ENCODE peak calls at places on chromosomes 12 and 14, in six cellular contexts. T, M, B, W, F and Q are unnamed samples.

GRCh38 chr12:116539905-116540482 is 19.2 kb upstream of the MAP1LC3B2 start:
- DNase-seq in F (no peak), B (no peak), T (peak), W (no peak), M (peak), Q (no peak)

GRCh38 chr12:100646896-100647295 is 73.4 kb downstream of the GAS2L3 start:
- DNase-seq in B (no peak), M (no peak), F (no peak), W (no peak), T (no peak), Q (no peak)

GRCh38 chr12:114529956-114530355 is 124.0 kb upstream of the TBX5 start:
- DNase-seq in M (no peak), T (no peak), W (no peak), F (no peak), B (no peak), Q (no peak)

GRCh38 chr14:69996197-69996596 is 117.0 kb downstream of the SMOC1 start:
- DNase-seq in M (peak), F (no peak), W (no peak), B (no peak), T (no peak), Q (no peak)

GRCh38 chr14:39265032-39265431 is 31.3 kb downstream of the MIA2 start:
- DNase-seq in W (peak), M (peak), T (no peak), B (no peak), F (no peak), Q (no peak)

GRCh38 chr14:97196336-97196735 is 399.2 kb downstream of the VRK1 start:
- DNase-seq in T (no peak), M (no peak), W (no peak), F (no peak), B (no peak), Q (no peak)

GRCh38 chr14:54562334-54562733 is 4.6 kb upstream of the SAMD4A start:
- DNase-seq in F (no peak), B (no peak), W (no peak), T (no peak), M (peak), Q (no peak)

GRCh38 chr14:55957950-55958349 is 160.3 kb upstream of the PELI2 start:
- DNase-seq in T (no peak), B (no peak), F (no peak), M (no peak), W (no peak), Q (no peak)

GRCh38 chr12:49332441-49332861 is 4.5 kb downstream of the C1QL4 start:
- DNase-seq in T (peak), F (no peak), M (no peak), B (no peak), W (no peak), Q (no peak)

GRCh38 chr12:65778268-65779090 is 45.8 kb upstream of the HMGA2 start:
- DNase-seq in W (no peak), B (no peak), M (peak), F (no peak), T (no peak), Q (no peak)

GRCh38 chr14:26917086-26917485 is 319.3 kb upstream of the NOVA1 start:
- DNase-seq in F (no peak), B (no peak), T (no peak), M (peak), W (no peak), Q (no peak)

GRCh38 chr14:30996892-30997659 is 28.4 kb upstream of the AP4S1 start:
- DNase-seq in W (no peak), T (no peak), B (no peak), F (no peak), M (no peak), Q (no peak)

GRCh38 chr12:27324452-27324999 is 8.1 kb upstream of the BMAL2 start:
- DNase-seq in B (no peak), M (no peak), W (no peak), F (no peak), T (no peak), Q (no peak)

GRCh38 chr12:62834406-62834805 is 100.5 kb downstream of the PPM1H start:
- DNase-seq in B (peak), T (peak), M (no peak), F (no peak), W (no peak), Q (no peak)

GRCh38 chr14:96424104-96424989 is 32.4 kb downstream of the AK7 start:
- DNase-seq in W (peak), M (peak), B (no peak), T (no peak), F (peak), Q (peak)

GRCh38 chr14:26598081-26598671 is 343 bp upstream of the NOVA1 start:
- DNase-seq in B (peak), M (peak), W (no peak), T (peak), F (peak), Q (no peak)

GRCh38 chr12:2960432-2960956 is 1.3 kb downstream of the TEAD4 start:
- DNase-seq in F (no peak), B (no peak), M (peak), T (no peak), W (no peak), Q (no peak)

GRCh38 chr12:126767334-126767733 is 1499.6 kb upstream of the TMEM132C start:
- DNase-seq in W (no peak), F (peak), B (no peak), M (no peak), T (no peak), Q (no peak)

DNA sequence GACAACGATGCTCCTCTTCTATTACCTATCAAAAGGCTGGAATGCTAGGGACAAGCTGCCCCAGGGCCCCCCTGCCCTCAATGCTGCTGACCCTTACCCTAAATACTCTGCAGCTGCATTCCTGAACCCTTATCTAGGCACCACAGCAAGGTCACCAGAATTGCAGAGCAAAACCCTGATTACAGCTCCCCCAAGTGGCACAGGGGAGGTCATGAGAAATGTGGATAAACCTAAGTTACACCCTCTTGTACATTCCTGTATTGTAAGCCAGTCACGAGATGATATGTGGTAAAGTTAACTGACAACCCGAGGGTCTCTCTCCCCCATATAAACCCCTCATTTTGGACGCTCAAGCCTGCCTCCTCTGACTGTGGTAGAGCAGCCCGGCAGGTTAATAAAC is 411.8 kb upstream of the STXBP6 start:
- DNase-seq in W (no peak), B (no peak), M (no peak), T (no peak), F (no peak), Q (no peak)
- TF ChIP-seq CTCF in W (no peak), B (no peak), M (no peak), T (no peak), F (no peak), Q (no peak)

DNA sequence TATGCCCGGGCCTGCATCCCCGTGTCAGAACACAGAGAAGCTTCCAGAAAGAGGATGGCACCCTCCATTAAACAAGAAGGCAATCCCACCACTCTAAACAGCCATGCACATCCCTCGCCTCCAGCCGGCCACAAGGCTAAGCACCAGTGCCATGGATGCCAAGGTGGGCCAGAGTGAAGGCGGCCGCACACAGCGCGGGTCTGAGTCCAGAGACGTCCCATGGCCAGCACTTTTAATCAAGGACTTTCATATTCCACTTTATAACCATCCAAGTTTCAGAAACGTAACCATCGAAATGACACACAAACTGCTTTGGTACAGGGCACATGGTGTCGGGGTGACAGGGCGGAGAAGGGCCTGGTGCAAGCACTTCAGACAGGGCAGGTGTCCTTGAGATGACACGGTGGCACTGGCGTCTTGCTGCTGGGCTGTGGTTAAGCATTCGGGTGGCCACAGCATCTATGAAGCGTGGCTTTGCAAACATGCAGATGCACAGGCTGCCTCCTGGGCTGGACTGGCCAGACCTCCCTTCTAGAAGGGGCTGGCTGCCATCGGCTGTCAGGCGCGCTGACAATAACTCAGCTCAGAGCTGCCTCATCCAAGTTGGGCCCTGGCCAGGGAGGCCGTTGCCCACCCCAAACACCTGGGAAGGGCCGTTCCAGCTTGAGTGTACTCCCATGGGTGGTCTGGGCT is 117.2 kb downstream of the RFLNA start:
- DNase-seq in F (peak), T (no peak), B (no peak), M (no peak), W (no peak), Q (no peak)
- H3K27ac ChIP-seq in F (peak), T (peak), B (peak), M (peak), W (no peak), Q (no peak)

GRCh38 chr12:22981711-22982110 is 356.7 kb downstream of the ETNK1 start:
- DNase-seq in M (peak), T (no peak), W (no peak), F (no peak), B (no peak), Q (no peak)
- TF ChIP-seq CTCF in M (peak), T (no peak), W (no peak), F (no peak), B (no peak), Q (no peak)

GRCh38 chr12:45291518-45291917 is 75.6 kb downstream of the ANO6 start:
- DNase-seq in T (no peak), F (no peak), B (no peak), M (no peak), W (no peak), Q (no peak)
- H3K27ac ChIP-seq in T (peak), F (no peak), B (no peak), M (no peak), W (no peak), Q (no peak)

DNA sequence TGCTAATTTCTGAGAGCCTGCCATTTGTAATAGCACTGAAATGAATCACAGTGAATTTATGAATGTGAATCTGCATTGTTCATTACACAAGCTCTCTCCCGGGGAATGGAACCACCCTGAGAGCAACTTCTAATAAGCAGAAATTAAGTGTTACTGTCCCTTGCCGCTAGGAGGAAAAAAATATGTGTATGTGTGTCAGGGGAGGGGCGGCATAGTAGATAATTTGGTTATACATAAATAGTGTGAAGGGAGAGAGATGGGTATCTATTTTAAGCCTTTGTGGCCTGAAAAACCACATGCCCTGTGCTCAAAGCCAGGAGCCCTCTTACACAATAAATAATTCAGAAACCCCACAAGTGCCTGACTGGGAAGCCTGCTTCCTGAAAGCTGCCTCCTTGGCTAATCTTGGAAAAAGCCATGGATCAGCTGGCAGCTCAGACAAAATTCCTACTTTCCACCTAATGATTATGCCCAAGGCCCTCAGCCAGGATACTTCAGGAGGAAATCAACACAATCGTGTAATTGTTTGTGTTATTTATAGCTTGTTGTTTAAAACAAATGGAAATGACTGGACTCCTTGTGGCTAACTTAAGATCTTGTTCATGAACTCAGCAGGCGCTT is 366.2 kb upstream of the KITLG start:
- DNase-seq in W (peak), F (no peak), B (peak), T (no peak), M (peak), Q (no peak)
- TF ChIP-seq CTCF in W (no peak), F (no peak), B (no peak), T (no peak), M (peak), Q (no peak)

GRCh38 chr12:86574143-86574542 is 318.0 kb upstream of the MGAT4C start:
- DNase-seq in T (no peak), B (no peak), F (no peak), M (no peak), W (no peak), Q (no peak)

DNA sequence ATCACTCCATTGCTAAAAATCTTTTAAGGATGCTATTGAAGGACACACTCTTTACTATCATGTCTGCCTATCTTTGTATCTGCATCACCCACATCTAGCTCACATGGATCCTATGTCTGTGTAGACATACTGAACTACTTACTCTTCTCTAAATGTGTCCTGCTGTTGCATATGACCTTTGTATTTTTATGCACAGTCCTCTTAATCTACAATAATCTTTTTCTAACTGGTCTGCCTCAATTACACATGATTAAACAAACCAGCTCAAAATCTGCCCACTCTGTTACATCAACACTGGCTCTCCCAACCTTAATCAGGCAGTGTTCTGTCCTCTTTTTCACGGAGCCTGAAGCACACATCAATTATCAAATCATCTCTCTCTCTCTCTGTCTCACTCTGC is 316.3 kb upstream of the MGAT4C start:
- DNase-seq in B (no peak), T (no peak), M (no peak), F (no peak), W (no peak), Q (no peak)
- H3K27ac ChIP-seq in B (no peak), T (no peak), M (no peak), F (no peak), W (no peak), Q (no peak)

DNA sequence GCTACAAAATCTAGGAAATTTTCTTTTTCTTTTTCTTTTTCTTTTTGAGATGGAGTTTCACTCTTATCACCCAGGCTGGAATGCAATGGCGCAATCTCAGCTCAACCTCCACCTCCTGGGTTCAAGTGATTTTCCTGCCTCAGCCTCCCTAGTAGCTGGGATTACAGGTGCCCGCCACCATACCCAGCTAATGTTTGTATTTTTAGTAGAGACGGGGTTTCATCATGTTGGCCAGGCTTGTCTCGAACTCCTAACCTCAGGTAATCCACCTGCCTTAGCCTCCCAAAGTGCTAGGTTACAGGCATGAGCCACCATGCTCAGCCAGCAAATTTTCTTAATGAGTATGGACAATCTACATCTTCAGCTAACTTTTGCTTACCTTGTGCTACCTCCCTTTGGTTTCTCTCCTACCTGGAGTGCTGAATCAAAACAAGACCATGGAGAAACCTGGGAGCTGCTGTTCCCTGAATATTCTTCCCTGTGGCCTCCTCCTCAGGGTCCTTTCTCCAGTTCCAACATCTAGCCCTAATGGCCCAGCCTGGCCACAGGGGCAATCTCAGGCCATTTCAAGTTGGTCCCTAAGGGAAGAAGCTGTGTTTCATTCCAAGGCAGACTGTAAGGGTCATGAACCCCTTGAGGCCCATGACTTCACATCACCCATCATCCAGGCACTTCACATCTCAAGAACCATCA is 74.6 kb upstream of the EGLN3 start:
- DNase-seq in B (no peak), F (no peak), W (no peak), M (no peak), T (no peak), Q (no peak)
- TF ChIP-seq CTCF in B (no peak), F (no peak), W (no peak), M (no peak), T (no peak), Q (no peak)

GRCh38 chr12:6927379-6927991 is at the start of gene ATN1:
- DNase-seq in W (no peak), B (peak), F (peak), T (peak), M (peak), Q (no peak)
- H3K27ac ChIP-seq in W (peak), B (peak), F (peak), T (peak), M (peak), Q (peak)